ENCODE peak calls at places on chromosome 7, in eight cellular contexts. Y is Panc1, P is lower lobe of right lung, F is heart left ventricle, H is hepatocyte, Z is H1, J is ovary, L is Peyer's patch. E is an unnamed sample.

GRCh38 chr7:135862586-135863361 is 114.2 kb upstream of the FAM180A start:
- DNase-seq in L (no peak), F (no peak), P (no peak), J (no peak), Y (no peak), Z (no peak), H (no peak), E (no peak)

GRCh38 chr7:25854608-25855497 is 297.1 kb upstream of the NFE2L3 start:
- DNase-seq in H (peak; percentile 96), Z (no peak), L (peak; percentile 77), Y (no peak), P (no peak), J (no peak), F (no peak), E (peak; percentile 89)

GRCh38 chr7:113657603-113658002 is 261.2 kb downstream of the PPP1R3A start:
- DNase-seq in J (no peak), H (no peak), L (no peak), Y (no peak), F (no peak), P (no peak), Z (no peak), E (no peak)

GRCh38 chr7:26497801-26498596 is 206.3 kb downstream of the SNX10 start:
- DNase-seq in Z (no peak), H (peak; percentile 50), J (no peak), F (no peak), P (no peak), Y (no peak), L (no peak), E (no peak)

GRCh38 chr7:123537026-123537642 is 2.7 kb upstream of the IQUB start:
- DNase-seq in J (no peak), L (no peak), Z (no peak), P (no peak), Y (no peak), H (peak; percentile 21), F (no peak), E (no peak)

GRCh38 chr7:147432068-147432467 is 1158.5 kb upstream of the C7orf33 start:
- DNase-seq in J (no peak), F (no peak), H (peak; percentile 29), L (no peak), P (no peak), Y (no peak), Z (no peak), E (no peak)

GRCh38 chr7:27151945-27152815 is at the start of gene HOXA3:
- DNase-seq in P (peak; percentile 59), Y (no peak), Z (peak; percentile 63), H (no peak), J (peak; percentile 35), L (peak; percentile 85), F (no peak), E (no peak)

GRCh38 chr7:36686499-36686898 is 37.8 kb downstream of the AOAH start:
- DNase-seq in L (peak; percentile 66), Y (no peak), P (no peak), J (no peak), H (peak; percentile 25), Z (no peak), F (no peak), E (no peak)

GRCh38 chr7:152523916-152524315 is 88.1 kb upstream of the KMT2C start:
- DNase-seq in H (no peak), L (no peak), F (no peak), P (no peak), J (no peak), Z (no peak), Y (no peak), E (no peak)

GRCh38 chr7:73521636-73522080 is 435 bp downstream of the BAZ1B start:
- DNase-seq in Z (peak; percentile 75), Y (no peak), P (no peak), J (no peak), L (no peak), H (peak; percentile 79), F (peak; percentile 70), E (peak; percentile 77)

GRCh38 chr7:85160223-85160622 is 26.6 kb downstream of the SEMA3D start:
- DNase-seq in P (no peak), F (no peak), L (no peak), J (no peak), H (no peak), Y (no peak), Z (no peak), E (no peak)

GRCh38 chr7:69840248-69840647 is 242.0 kb downstream of the AUTS2 start:
- DNase-seq in Z (no peak), L (no peak), H (no peak), P (no peak), J (no peak), F (no peak), Y (no peak), E (no peak)

GRCh38 chr7:113370910-113371309 is 252.6 kb upstream of the SMIM30 start:
- DNase-seq in P (no peak), Z (no peak), Y (no peak), L (no peak), F (no peak), J (no peak), H (no peak), E (no peak)

GRCh38 chr7:10577866-10578374 is 395.8 kb upstream of the PHF14 start:
- DNase-seq in Z (no peak), H (no peak), J (no peak), P (no peak), F (no peak), Y (no peak), L (no peak), E (no peak)

GRCh38 chr7:111803015-111803758 is 240.9 kb upstream of the IMMP2L start:
- DNase-seq in Y (no peak), H (peak; percentile 16), J (no peak), L (no peak), F (no peak), Z (no peak), P (no peak), E (no peak)

GRCh38 chr7:107045195-107045960 is 873 bp downstream of the PRKAR2B start:
- DNase-seq in J (no peak), Z (no peak), P (no peak), H (no peak), L (no peak), Y (no peak), F (no peak), E (no peak)

GRCh38 chr7:112064627-112065385 is 141.4 kb downstream of the DOCK4 start:
- DNase-seq in Z (no peak), F (no peak), H (no peak), J (no peak), L (no peak), P (no peak), Y (no peak), E (no peak)

GRCh38 chr7:83077328-83077727 is 85.4 kb downstream of the PCLO start:
- DNase-seq in P (no peak), F (no peak), L (no peak), Z (no peak), J (no peak), Y (no peak), H (no peak), E (no peak)

GRCh38 chr7:116339564-116339963 is 129.2 kb downstream of the TES start:
- DNase-seq in F (no peak), Y (no peak), J (no peak), H (peak; percentile 40), Z (no peak), P (no peak), L (no peak), E (no peak)

GRCh38 chr7:83794834-83795233 is 145.9 kb upstream of the SEMA3E start:
- DNase-seq in Y (no peak), L (no peak), J (no peak), F (no peak), Z (no peak), P (no peak), H (no peak), E (no peak)

GRCh38 chr7:130131191-130131834 is 61.0 kb downstream of the KLHDC10 start:
- DNase-seq in F (no peak), P (no peak), Y (no peak), L (no peak), J (no peak), Z (no peak), H (no peak), E (no peak)

DNA sequence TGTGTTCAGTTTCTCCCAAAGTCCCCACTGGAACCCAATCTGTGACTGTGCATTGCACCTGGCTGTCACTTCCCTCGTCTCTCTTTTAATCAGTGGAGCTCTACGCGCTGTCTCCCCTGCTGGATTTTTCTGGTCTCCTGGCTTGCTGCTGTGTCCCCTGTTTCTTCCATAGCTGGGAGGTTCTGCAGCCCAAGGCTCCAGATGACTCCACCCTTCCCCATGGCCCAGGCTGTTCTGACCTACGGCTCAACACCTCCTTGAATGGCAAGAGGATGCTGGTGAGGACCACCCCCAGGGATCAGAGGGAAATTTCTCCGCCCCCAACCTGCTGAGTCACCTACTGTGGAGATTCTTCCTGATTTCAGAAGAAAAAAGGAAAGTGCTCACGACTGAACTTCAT is 961.4 kb upstream of the ZNF722 start:
- DNase-seq in F (no peak), L (no peak), H (no peak), J (no peak), P (no peak), Y (no peak), Z (no peak), E (no peak)
- TF ChIP-seq CTCF in F (no peak), L (no peak), H (no peak), J (no peak), P (no peak), Y (no peak), Z (no peak), E (no peak)

GRCh38 chr7:76354981-76355730 is 3.6 kb downstream of the YWHAG start:
- DNase-seq in F (no peak), Y (no peak), Z (no peak), L (no peak), H (no peak), P (no peak), J (no peak), E (no peak)
- H3K4me1 ChIP-seq in F (peaks cover 75% of the 10 kb centered on the region), Y (peaks cover 25% of the 10 kb centered on the region), Z (peaks cover 7% of the 10 kb centered on the region), L (peaks cover 31% of the 10 kb centered on the region), H (peaks cover 21% of the 10 kb centered on the region), P (peaks cover 43% of the 10 kb centered on the region), J (peaks cover 12% of the 10 kb centered on the region), E (peaks cover 16% of the 10 kb centered on the region)

DNA sequence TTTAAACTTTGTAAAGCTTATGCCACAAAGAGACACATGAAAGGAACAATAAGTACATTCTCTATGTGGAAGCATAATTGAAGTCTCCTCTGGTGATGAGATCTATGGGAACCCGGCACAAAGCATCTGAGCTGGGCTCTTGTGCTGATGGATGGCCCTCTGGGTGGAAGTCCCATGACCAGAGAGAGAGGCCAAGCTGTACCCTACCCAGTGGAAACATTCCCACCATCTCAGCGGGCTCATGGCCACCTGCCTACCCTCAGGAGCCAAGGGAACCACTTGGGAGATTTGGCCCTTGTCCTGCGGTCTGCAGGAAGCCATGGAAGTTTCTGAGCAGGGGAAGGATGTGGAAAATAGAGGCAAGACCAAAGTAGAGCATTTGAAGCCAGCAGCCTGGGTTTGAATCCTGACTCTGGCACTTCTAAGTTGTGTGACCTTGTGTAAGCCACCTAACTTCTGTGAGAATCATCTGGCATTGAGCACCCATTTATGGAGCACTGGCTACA is 54.1 kb downstream of the MINDY4 start:
- DNase-seq in J (no peak), L (no peak), Y (no peak), Z (no peak), P (no peak), H (no peak), F (no peak), E (no peak)
- H3K4me3 ChIP-seq in J (no peak overlapping the region), L (no peak overlapping the region), Y (no peak overlapping the region), Z (no peak overlapping the region), P (no peak overlapping the region), H (no peak overlapping the region), F (no peak overlapping the region), E (no peak overlapping the region)

DNA sequence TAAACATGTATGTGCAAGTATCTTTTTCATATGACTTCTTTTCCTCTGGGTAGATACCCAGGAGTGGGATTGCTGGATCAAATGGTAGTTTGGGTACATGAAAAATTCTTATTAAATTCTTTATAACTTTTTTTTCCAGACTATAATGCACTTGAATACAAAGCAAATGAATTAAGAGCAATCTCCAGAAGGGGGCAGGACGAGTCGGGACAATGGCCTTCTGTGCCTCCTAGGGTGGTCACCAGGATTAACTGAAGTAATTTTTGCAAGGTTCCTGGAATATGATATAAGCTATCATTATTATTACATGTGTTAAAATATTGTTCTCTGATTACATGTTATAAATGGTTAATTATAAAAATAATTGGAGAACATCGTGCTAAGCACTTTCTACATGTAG is 127.2 kb downstream of the PPP1R17 start:
- DNase-seq in Z (no peak), P (no peak), Y (no peak), H (no peak), F (no peak), L (no peak), J (no peak), E (peak; percentile 17)
- TF ChIP-seq CTCF in Z (peak; percentile 36), P (peak; percentile 27), Y (peak; percentile 16), H (peak; percentile 40), F (peak; percentile 36), L (peak; percentile 27), J (no peak), E (peak; percentile 31)